ENCODE peak calls at places on chromosomes 5 and 9, in nine cellular contexts. W is left ventricle myocardium inferior, O is cardiac muscle cell, S is heart left ventricle, F is transverse colon, T is endothelial cell of umbilical vein, A is ovary, L is prostate gland, X is pancreas. J is an unnamed sample. For H3K36me3 and H3K27me3, the result is how much of the 10 kb centered on the place peaks cover.

GRCh38 chr9:90936380-90936779 is 134.8 kb downstream of the SYK start:
- DNase-seq in T (no peak), W (no peak), O (no peak), L (no peak), F (no peak), X (no peak), S (no peak), A (no peak), J (no peak)

GRCh38 chr9:34197756-34198711 is 19.2 kb downstream of the UBAP1 start:
- DNase-seq in S (no peak), X (peak), L (no peak), F (no peak), T (no peak), W (no peak), A (no peak), O (no peak), J (peak)

GRCh38 chr5:56622146-56622545 is 193.2 kb upstream of the MAP3K1 start:
- DNase-seq in T (no peak), O (no peak), L (no peak), S (no peak), X (no peak), F (no peak), A (no peak), W (no peak), J (no peak)

GRCh38 chr9:69173891-69174644 is at the start of gene TJP2:
- DNase-seq in S (peak), L (peak), F (peak), T (peak), A (peak), X (peak), O (peak), W (peak), J (peak)

GRCh38 chr5:139658501-139658927 is 10.4 kb downstream of the CXXC5 start:
- DNase-seq in F (no peak), W (no peak), S (no peak), T (peak), O (no peak), L (no peak), X (no peak), A (no peak), J (no peak)

GRCh38 chr5:154098465-154098864 is 59.7 kb downstream of the MFAP3 start:
- DNase-seq in F (no peak), L (no peak), X (peak), W (no peak), S (no peak), A (no peak), O (no peak), T (no peak), J (no peak)

GRCh38 chr9:21833090-21833801 is 30.8 kb downstream of the MTAP start:
- DNase-seq in L (no peak), O (no peak), A (no peak), F (no peak), S (no peak), X (no peak), T (no peak), W (no peak), J (no peak)

GRCh38 chr5:5179079-5179478 is 38.9 kb downstream of the ADAMTS16 start:
- DNase-seq in X (no peak), L (no peak), W (no peak), T (no peak), S (no peak), F (no peak), O (no peak), A (no peak), J (no peak)

GRCh38 chr9:128685636-128686489 is 3.2 kb upstream of the SET start:
- DNase-seq in S (no peak), W (no peak), O (no peak), X (no peak), L (no peak), T (no peak), F (peak), A (no peak), J (peak)

GRCh38 chr9:98971168-98971914 is 27.6 kb downstream of the COL15A1 start:
- DNase-seq in A (no peak), T (no peak), S (no peak), L (no peak), W (no peak), X (no peak), O (peak), F (no peak), J (no peak)

GRCh38 chr5:124745367-124746251 is 830 bp downstream of the ZNF608 start:
- DNase-seq in F (no peak), T (peak), O (peak), L (peak), X (no peak), S (no peak), W (no peak), A (no peak), J (no peak)

GRCh38 chr9:130266236-130267098 is 907 bp downstream of the HMCN2 start:
- DNase-seq in W (no peak), O (no peak), L (no peak), S (no peak), X (no peak), A (no peak), F (no peak), T (no peak), J (no peak)

GRCh38 chr5:159186319-159186718 is 23.0 kb downstream of the RNF145 start:
- DNase-seq in O (no peak), T (no peak), F (no peak), S (no peak), A (no peak), X (no peak), W (no peak), L (peak), J (no peak)

GRCh38 chr5:101664071-101664791 is 631.9 kb downstream of the SLCO4C1 start:
- DNase-seq in S (no peak), W (no peak), F (no peak), L (no peak), O (no peak), T (no peak), X (no peak), A (no peak), J (no peak)

GRCh38 chr5:24005384-24005783 is 498.0 kb downstream of the PRDM9 start:
- DNase-seq in F (no peak), T (no peak), W (no peak), S (no peak), A (no peak), L (no peak), O (no peak), X (no peak), J (no peak)

GRCh38 chr5:175516933-175517823 is 38.8 kb downstream of the SFXN1 start:
- DNase-seq in X (no peak), S (no peak), T (no peak), L (no peak), F (no peak), A (no peak), O (no peak), W (no peak), J (no peak)

GRCh38 chr5:109779036-109779735 is 89.5 kb downstream of the MAN2A1 start:
- DNase-seq in A (no peak), O (no peak), S (no peak), X (no peak), W (no peak), L (no peak), F (no peak), T (peak), J (no peak)

GRCh38 chr5:109769597-109770291 is 80.0 kb downstream of the MAN2A1 start:
- DNase-seq in L (no peak), T (peak), A (no peak), O (no peak), X (no peak), F (no peak), S (no peak), W (no peak), J (no peak)

DNA sequence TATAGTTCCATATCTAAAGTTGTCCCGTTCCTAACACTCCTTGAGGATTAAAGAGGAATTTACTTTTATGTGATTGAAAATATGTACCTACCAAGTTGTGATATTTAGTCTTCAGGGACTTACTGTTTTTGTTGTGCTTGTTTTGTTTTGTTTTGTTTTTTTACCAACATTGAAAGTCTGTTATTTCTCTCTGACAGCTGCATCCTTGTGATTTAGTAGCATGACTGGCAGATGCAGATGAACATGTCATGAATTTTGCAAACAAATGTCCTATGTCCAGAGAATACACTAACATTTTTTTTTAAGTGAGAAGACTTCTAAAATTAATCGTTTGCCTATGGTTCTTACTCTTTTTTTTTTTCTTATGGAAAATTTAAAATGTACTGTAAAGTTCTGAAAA is 85.4 kb downstream of the MAN2A1 start:
- DNase-seq in W (no peak), A (no peak), X (no peak), O (no peak), S (no peak), L (no peak), T (no peak), F (no peak), J (no peak)
- H3K36me3 ChIP-seq in W (under half), A (under half), X (under half), O (under half), S (under half), L (under half), T (under half), F (under half), J (under half)

GRCh38 chr5:2738156-2738699 is 13.2 kb downstream of the IRX2 start:
- DNase-seq in L (no peak), A (no peak), W (no peak), F (no peak), S (no peak), X (no peak), O (no peak), T (no peak), J (no peak)

GRCh38 chr5:2738700-2739359 is 12.6 kb downstream of the IRX2 start:
- DNase-seq in O (no peak), L (no peak), F (no peak), S (no peak), W (no peak), T (no peak), X (no peak), A (no peak), J (no peak)

GRCh38 chr5:2735996-2736395 is 15.5 kb downstream of the IRX2 start:
- DNase-seq in A (no peak), L (no peak), O (no peak), T (no peak), F (no peak), X (no peak), W (no peak), S (no peak), J (no peak)

GRCh38 chr5:2736872-2737271 is 14.6 kb downstream of the IRX2 start:
- DNase-seq in W (no peak), S (no peak), X (no peak), A (no peak), O (no peak), L (no peak), F (no peak), T (no peak), J (no peak)

GRCh38 chr5:2737273-2738155 is 14.0 kb downstream of the IRX2 start:
- DNase-seq in W (no peak), A (no peak), X (no peak), S (no peak), F (no peak), O (no peak), T (no peak), L (no peak), J (no peak)
- H3K27me3 ChIP-seq in W (half or more), A (under half), X (under half), S (half or more), F (half or more), O (half or more), T (under half), L (under half), J (under half)

GRCh38 chr5:150043657-150044333 is 42.6 kb downstream of the CSF1R start:
- DNase-seq in O (no peak), W (no peak), S (no peak), T (no peak), L (no peak), X (no peak), F (peak), A (no peak), J (no peak)

GRCh38 chr5:150044712-150045111 is 41.6 kb downstream of the CSF1R start:
- DNase-seq in F (no peak), L (no peak), X (no peak), T (no peak), A (no peak), W (no peak), S (no peak), O (no peak), J (no peak)

GRCh38 chr5:150046031-150046430 is 40.3 kb downstream of the CSF1R start:
- DNase-seq in L (no peak), A (no peak), W (no peak), F (no peak), T (no peak), X (no peak), S (no peak), O (no peak), J (no peak)

GRCh38 chr5:150045512-150045911 is 40.8 kb downstream of the CSF1R start:
- DNase-seq in F (no peak), S (no peak), O (no peak), A (no peak), T (no peak), W (no peak), X (no peak), L (no peak), J (no peak)

GRCh38 chr5:150044334-150044681 is 42.0 kb downstream of the CSF1R start:
- DNase-seq in A (no peak), W (no peak), L (no peak), S (no peak), F (no peak), O (peak), X (no peak), T (peak), J (no peak)
- H3K36me3 ChIP-seq in A (under half), W (half or more), L (under half), S (under half), F (under half), O (under half), X (under half), T (under half), J (under half)

GRCh38 chr9:132577119-132577518 is 5.3 kb upstream of the BARHL1 start:
- DNase-seq in S (no peak), X (no peak), L (no peak), F (no peak), T (no peak), W (no peak), A (no peak), O (no peak), J (no peak)
- H3K27me3 ChIP-seq in S (half or more), X (under half), L (under half), F (half or more), T (under half), W (half or more), A (under half), O (half or more), J (under half)

DNA sequence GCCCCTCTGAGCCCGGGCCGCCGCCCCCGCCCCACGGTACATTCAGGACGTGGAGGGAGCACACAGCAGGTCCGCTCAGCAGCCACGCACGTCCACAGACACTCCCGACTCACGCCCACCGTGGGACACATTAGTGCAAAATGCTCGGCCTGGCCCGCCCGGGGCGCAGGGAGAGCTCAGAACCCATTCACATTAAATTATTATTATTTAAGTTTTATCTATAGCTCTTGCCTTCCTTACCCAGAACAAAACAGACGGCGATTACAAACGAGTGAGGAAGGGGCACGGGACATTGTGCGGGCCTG is 47.5 kb upstream of the UBAC1 start:
- DNase-seq in T (no peak), L (no peak), S (no peak), O (no peak), X (no peak), W (no peak), F (no peak), A (no peak), J (no peak)
- H3K36me3 ChIP-seq in T (under half), L (under half), S (under half), O (under half), X (under half), W (under half), F (under half), A (under half), J (under half)

DNA sequence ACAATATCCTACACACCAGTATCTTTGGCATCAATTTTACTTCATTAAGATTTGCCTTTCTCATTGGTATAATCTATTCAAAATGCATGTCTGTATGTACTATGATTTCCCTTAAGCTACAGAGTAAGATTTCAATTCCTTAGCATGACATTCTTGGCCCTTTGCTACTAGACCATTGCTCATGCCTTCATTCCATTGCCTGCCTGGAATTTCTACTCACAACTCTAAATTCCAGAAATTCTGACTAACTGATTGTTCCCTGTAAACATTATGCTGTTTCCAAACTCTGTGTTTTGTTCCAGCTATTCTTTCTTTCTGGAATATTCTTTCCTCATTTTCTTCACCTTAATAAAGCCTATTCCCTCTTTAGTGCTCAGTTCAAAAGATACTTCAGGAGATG is 568.8 kb upstream of the SEMA6A start:
- DNase-seq in W (no peak), X (no peak), S (no peak), L (no peak), O (no peak), A (no peak), F (no peak), T (no peak), J (no peak)
- H3K27me3 ChIP-seq in W (under half), X (under half), S (under half), L (under half), O (under half), A (under half), F (under half), T (under half), J (under half)

J was measured in right lobe of liver.